ENCODE peak calls at places on chromosomes 3 and 15, in five cellular contexts. One of them, this sample, is unnamed.

GRCh38 chr3:188712257-188712924 is 459.4 kb upstream of the TPRG1 start:
- DNase-seq in AG09309: peak
- DNase-seq in CD4-positive, alpha-beta T cell: no peak
- DNase-seq in fibroblast of mammary gland: peak
- DNase-seq in transverse colon: no peak
- DNase-seq in this sample: no peak

GRCh38 chr15:77856718-77857346 is 220.7 kb downstream of the TBC1D2B start:
- DNase-seq in AG09309: no peak
- DNase-seq in CD4-positive, alpha-beta T cell: no peak
- DNase-seq in fibroblast of mammary gland: no peak
- DNase-seq in transverse colon: no peak
- DNase-seq in this sample: no peak

GRCh38 chr15:79294075-79294474 is 11.6 kb downstream of the ANKRD34C start:
- DNase-seq in AG09309: no peak
- DNase-seq in CD4-positive, alpha-beta T cell: no peak
- DNase-seq in fibroblast of mammary gland: no peak
- DNase-seq in transverse colon: no peak
- DNase-seq in this sample: no peak

GRCh38 chr15:95715919-95716318 is 614.6 kb upstream of the NR2F2 start:
- DNase-seq in AG09309: no peak
- DNase-seq in CD4-positive, alpha-beta T cell: no peak
- DNase-seq in fibroblast of mammary gland: no peak
- DNase-seq in transverse colon: no peak
- DNase-seq in this sample: no peak

GRCh38 chr3:78734048-78734637 is 1033.7 kb downstream of the ROBO1 start:
- DNase-seq in AG09309: no peak
- DNase-seq in CD4-positive, alpha-beta T cell: no peak
- DNase-seq in fibroblast of mammary gland: peak
- DNase-seq in transverse colon: no peak
- DNase-seq in this sample: no peak

GRCh38 chr3:54731697-54732445 is 196.0 kb downstream of the LRTM1 start:
- DNase-seq in AG09309: no peak
- DNase-seq in CD4-positive, alpha-beta T cell: no peak
- DNase-seq in fibroblast of mammary gland: no peak
- DNase-seq in transverse colon: no peak
- DNase-seq in this sample: no peak

GRCh38 chr15:67820992-67821783 is 4.1 kb upstream of the SKOR1 start:
- DNase-seq in AG09309: no peak
- DNase-seq in CD4-positive, alpha-beta T cell: no peak
- DNase-seq in fibroblast of mammary gland: peak
- DNase-seq in transverse colon: peak
- DNase-seq in this sample: no peak

GRCh38 chr15:86776120-86776519 is 696.4 kb downstream of the AGBL1 start:
- DNase-seq in AG09309: no peak
- DNase-seq in CD4-positive, alpha-beta T cell: no peak
- DNase-seq in fibroblast of mammary gland: no peak
- DNase-seq in transverse colon: no peak
- DNase-seq in this sample: no peak

GRCh38 chr3:194532591-194532990 is 45.8 kb upstream of the ATP13A3 start:
- DNase-seq in AG09309: no peak
- DNase-seq in CD4-positive, alpha-beta T cell: no peak
- DNase-seq in fibroblast of mammary gland: peak
- DNase-seq in transverse colon: no peak
- DNase-seq in this sample: no peak

GRCh38 chr15:89647191-89647851 is 7.9 kb downstream of the KIF7 start:
- DNase-seq in AG09309: no peak
- DNase-seq in CD4-positive, alpha-beta T cell: peak
- DNase-seq in fibroblast of mammary gland: peak
- DNase-seq in transverse colon: peak
- DNase-seq in this sample: peak

GRCh38 chr3:148466143-148466542 is 231.6 kb upstream of the AGTR1 start:
- DNase-seq in AG09309: peak
- DNase-seq in CD4-positive, alpha-beta T cell: no peak
- DNase-seq in fibroblast of mammary gland: peak
- DNase-seq in transverse colon: no peak
- DNase-seq in this sample: peak

GRCh38 chr3:14484741-14485140 is 55.4 kb downstream of the GRIP2 start:
- DNase-seq in AG09309: no peak
- DNase-seq in CD4-positive, alpha-beta T cell: no peak
- DNase-seq in fibroblast of mammary gland: no peak
- DNase-seq in transverse colon: no peak
- DNase-seq in this sample: no peak

GRCh38 chr3:191329654-191330308 is 545 bp downstream of the UTS2B start:
- DNase-seq in AG09309: no peak
- DNase-seq in CD4-positive, alpha-beta T cell: no peak
- DNase-seq in fibroblast of mammary gland: peak
- DNase-seq in transverse colon: peak
- DNase-seq in this sample: peak

GRCh38 chr3:71910107-71910506 is 125.2 kb upstream of the PROK2 start:
- DNase-seq in AG09309: no peak
- DNase-seq in CD4-positive, alpha-beta T cell: no peak
- DNase-seq in fibroblast of mammary gland: no peak
- DNase-seq in transverse colon: no peak
- DNase-seq in this sample: no peak

GRCh38 chr3:12782172-12782815 is 14.2 kb upstream of the CAND2 start:
- DNase-seq in AG09309: no peak
- DNase-seq in CD4-positive, alpha-beta T cell: no peak
- DNase-seq in fibroblast of mammary gland: peak
- DNase-seq in transverse colon: no peak
- DNase-seq in this sample: peak

GRCh38 chr3:13452490-13453335 is 27.4 kb upstream of the HDAC11 start:
- DNase-seq in AG09309: peak
- DNase-seq in CD4-positive, alpha-beta T cell: peak
- DNase-seq in fibroblast of mammary gland: peak
- DNase-seq in transverse colon: peak
- DNase-seq in this sample: peak

GRCh38 chr3:158896729-158897128 is 94.9 kb downstream of the MFSD1 start:
- DNase-seq in AG09309: no peak
- DNase-seq in CD4-positive, alpha-beta T cell: no peak
- DNase-seq in fibroblast of mammary gland: no peak
- DNase-seq in transverse colon: no peak
- DNase-seq in this sample: no peak

GRCh38 chr15:31389576-31389975 is 62.9 kb downstream of the KLF13 start:
- DNase-seq in AG09309: no peak
- DNase-seq in CD4-positive, alpha-beta T cell: no peak
- DNase-seq in fibroblast of mammary gland: no peak
- DNase-seq in transverse colon: no peak
- DNase-seq in this sample: no peak

GRCh38 chr15:55993804-55994539 is 560 bp upstream of the NEDD4 start:
- DNase-seq in AG09309: peak
- DNase-seq in CD4-positive, alpha-beta T cell: no peak
- DNase-seq in fibroblast of mammary gland: peak
- DNase-seq in transverse colon: no peak
- DNase-seq in this sample: no peak

GRCh38 chr3:29065211-29065785 is 215.6 kb upstream of the RBMS3 start:
- DNase-seq in AG09309: peak
- DNase-seq in CD4-positive, alpha-beta T cell: no peak
- DNase-seq in fibroblast of mammary gland: peak
- DNase-seq in transverse colon: peak
- DNase-seq in this sample: peak

GRCh38 chr3:175094344-175094743 is 235.2 kb downstream of the NAALADL2 start:
- DNase-seq in AG09309: no peak
- DNase-seq in CD4-positive, alpha-beta T cell: no peak
- DNase-seq in fibroblast of mammary gland: no peak
- DNase-seq in transverse colon: no peak
- DNase-seq in this sample: no peak

GRCh38 chr3:116129187-116129945 is 315.9 kb downstream of the LSAMP start:
- DNase-seq in AG09309: no peak
- DNase-seq in CD4-positive, alpha-beta T cell: no peak
- DNase-seq in fibroblast of mammary gland: no peak
- DNase-seq in transverse colon: no peak
- DNase-seq in this sample: no peak

GRCh38 chr15:98501632-98502031 is 146.7 kb upstream of the IGF1R start:
- DNase-seq in AG09309: no peak
- DNase-seq in CD4-positive, alpha-beta T cell: no peak
- DNase-seq in fibroblast of mammary gland: no peak
- DNase-seq in transverse colon: no peak
- DNase-seq in this sample: no peak

GRCh38 chr15:31285772-31286261 is 40.8 kb upstream of the KLF13 start:
- DNase-seq in AG09309: no peak
- DNase-seq in CD4-positive, alpha-beta T cell: no peak
- DNase-seq in fibroblast of mammary gland: no peak
- DNase-seq in transverse colon: no peak
- DNase-seq in this sample: no peak

GRCh38 chr3:171101982-171102610 is 75.6 kb upstream of the SLC2A2 start:
- DNase-seq in AG09309: no peak
- DNase-seq in CD4-positive, alpha-beta T cell: no peak
- DNase-seq in fibroblast of mammary gland: peak
- DNase-seq in transverse colon: no peak
- DNase-seq in this sample: no peak

GRCh38 chr3:130783629-130784028 is 37.0 kb upstream of the PIK3R4 start:
- DNase-seq in AG09309: no peak
- DNase-seq in CD4-positive, alpha-beta T cell: no peak
- DNase-seq in fibroblast of mammary gland: no peak
- DNase-seq in transverse colon: no peak
- DNase-seq in this sample: peak

GRCh38 chr3:147380271-147380995 is 25.9 kb downstream of the ZIC4 start:
- DNase-seq in AG09309: no peak
- DNase-seq in CD4-positive, alpha-beta T cell: no peak
- DNase-seq in fibroblast of mammary gland: no peak
- DNase-seq in transverse colon: no peak
- DNase-seq in this sample: no peak

GRCh38 chr3:122730240-122730639 is 49.6 kb downstream of the PARP14 start:
- DNase-seq in AG09309: no peak
- DNase-seq in CD4-positive, alpha-beta T cell: no peak
- DNase-seq in fibroblast of mammary gland: no peak
- DNase-seq in transverse colon: no peak
- DNase-seq in this sample: no peak

GRCh38 chr3:11668243-11669232 is 24.8 kb upstream of the VGLL4 start:
- DNase-seq in AG09309: no peak
- DNase-seq in CD4-positive, alpha-beta T cell: no peak
- DNase-seq in fibroblast of mammary gland: no peak
- DNase-seq in transverse colon: no peak
- DNase-seq in this sample: no peak

GRCh38 chr15:80695911-80696651 is 971 bp downstream of the ABHD17C start:
- DNase-seq in AG09309: no peak
- DNase-seq in CD4-positive, alpha-beta T cell: peak
- DNase-seq in fibroblast of mammary gland: peak
- DNase-seq in transverse colon: peak
- DNase-seq in this sample: peak

GRCh38 chr3:15164356-15164755 is 41.7 kb upstream of the CAPN7 start:
- DNase-seq in AG09309: peak
- DNase-seq in CD4-positive, alpha-beta T cell: no peak
- DNase-seq in fibroblast of mammary gland: peak
- DNase-seq in transverse colon: no peak
- DNase-seq in this sample: no peak

GRCh38 chr3:14283821-14284438 is 105.3 kb downstream of the LSM3 start:
- DNase-seq in AG09309: peak
- DNase-seq in CD4-positive, alpha-beta T cell: no peak
- DNase-seq in fibroblast of mammary gland: peak
- DNase-seq in transverse colon: no peak
- DNase-seq in this sample: no peak

DNA sequence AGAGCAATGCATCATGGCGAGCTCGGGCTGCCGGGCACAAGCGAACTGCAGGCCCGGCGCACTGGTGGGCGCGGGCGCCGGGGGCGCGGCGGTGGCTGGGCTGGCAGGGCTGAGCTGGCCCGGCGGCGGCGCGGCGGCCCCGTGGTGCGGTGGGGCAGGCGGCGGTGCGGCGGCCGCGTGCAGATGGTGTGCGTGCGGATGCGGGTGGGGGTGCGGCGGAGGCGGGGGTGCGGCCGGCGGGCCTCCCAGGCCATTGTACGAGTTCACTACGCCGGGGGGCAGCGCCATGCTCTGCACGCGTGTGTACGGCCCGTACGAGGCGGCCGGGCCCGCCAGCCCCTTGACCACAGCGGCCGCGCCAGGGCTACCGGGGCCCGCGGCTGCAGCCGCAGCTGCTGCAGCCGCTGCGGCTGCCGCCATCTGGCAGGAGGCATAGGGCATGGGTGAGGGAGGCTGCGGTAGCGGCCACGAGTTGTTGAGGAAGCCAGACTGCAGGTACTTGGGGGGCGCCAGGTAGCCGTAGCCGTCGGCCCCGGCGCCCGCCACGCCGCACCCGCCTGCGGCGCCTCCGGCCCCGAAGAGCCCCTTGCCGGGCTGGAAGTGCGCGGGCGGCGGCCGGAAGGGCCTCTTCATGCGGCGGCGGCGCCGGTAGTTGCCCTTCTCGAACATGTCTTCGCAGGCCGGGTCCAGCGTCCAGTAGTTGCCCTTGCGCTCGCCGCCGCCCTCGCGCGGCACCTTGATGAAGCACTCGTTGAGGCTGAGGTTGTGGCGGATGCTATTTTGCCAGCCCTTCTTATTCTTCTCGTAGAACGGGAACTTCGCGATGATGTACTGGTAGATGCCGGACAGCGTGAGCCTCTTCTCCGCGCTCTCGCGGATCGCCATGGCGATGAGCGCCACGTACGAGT is 1.0 kb downstream of the FOXL2 start:
- DNase-seq in AG09309: no peak
- DNase-seq in CD4-positive, alpha-beta T cell: no peak
- DNase-seq in fibroblast of mammary gland: peak
- DNase-seq in transverse colon: peak
- DNase-seq in this sample: peak
- TF ChIP-seq CTCF in AG09309: peak
- TF ChIP-seq CTCF in CD4-positive, alpha-beta T cell: no peak
- TF ChIP-seq CTCF in fibroblast of mammary gland: peak
- TF ChIP-seq CTCF in transverse colon: no peak
- TF ChIP-seq CTCF in this sample: peak

GRCh38 chr3:121152573-121152972 is 244.6 kb downstream of the STXBP5L start:
- DNase-seq in AG09309: no peak
- DNase-seq in CD4-positive, alpha-beta T cell: no peak
- DNase-seq in fibroblast of mammary gland: peak
- DNase-seq in transverse colon: no peak
- DNase-seq in this sample: no peak
- TF ChIP-seq CTCF in AG09309: no peak
- TF ChIP-seq CTCF in CD4-positive, alpha-beta T cell: no peak
- TF ChIP-seq CTCF in fibroblast of mammary gland: no peak
- TF ChIP-seq CTCF in transverse colon: no peak
- TF ChIP-seq CTCF in this sample: no peak

GRCh38 chr3:183870563-183870962 is 14.1 kb downstream of the PARL start:
- DNase-seq in AG09309: no peak
- DNase-seq in CD4-positive, alpha-beta T cell: no peak
- DNase-seq in fibroblast of mammary gland: no peak
- DNase-seq in transverse colon: no peak
- DNase-seq in this sample: no peak
- TF ChIP-seq CTCF in AG09309: no peak
- TF ChIP-seq CTCF in CD4-positive, alpha-beta T cell: no peak
- TF ChIP-seq CTCF in fibroblast of mammary gland: no peak
- TF ChIP-seq CTCF in transverse colon: no peak
- TF ChIP-seq CTCF in this sample: no peak

GRCh38 chr3:9891072-9891622 is 737 bp downstream of the JAGN1 start:
- DNase-seq in AG09309: no peak
- DNase-seq in CD4-positive, alpha-beta T cell: no peak
- DNase-seq in fibroblast of mammary gland: no peak
- DNase-seq in transverse colon: no peak
- DNase-seq in this sample: no peak

GRCh38 chr3:9889405-9889804 is 1.0 kb upstream of the JAGN1 start:
- DNase-seq in AG09309: no peak
- DNase-seq in CD4-positive, alpha-beta T cell: no peak
- DNase-seq in fibroblast of mammary gland: no peak
- DNase-seq in transverse colon: no peak
- DNase-seq in this sample: no peak

GRCh38 chr3:9888540-9888939 is 1.9 kb upstream of the JAGN1 start:
- DNase-seq in AG09309: no peak
- DNase-seq in CD4-positive, alpha-beta T cell: no peak
- DNase-seq in fibroblast of mammary gland: no peak
- DNase-seq in transverse colon: no peak
- DNase-seq in this sample: no peak

GRCh38 chr3:9887478-9887877 is 2.9 kb upstream of the JAGN1 start:
- DNase-seq in AG09309: no peak
- DNase-seq in CD4-positive, alpha-beta T cell: no peak
- DNase-seq in fibroblast of mammary gland: no peak
- DNase-seq in transverse colon: no peak
- DNase-seq in this sample: no peak

GRCh38 chr3:9890249-9891071 is at the start of gene JAGN1:
- DNase-seq in AG09309: peak
- DNase-seq in CD4-positive, alpha-beta T cell: peak
- DNase-seq in fibroblast of mammary gland: peak
- DNase-seq in transverse colon: peak
- DNase-seq in this sample: peak
- TF ChIP-seq CTCF in AG09309: no peak
- TF ChIP-seq CTCF in CD4-positive, alpha-beta T cell: no peak
- TF ChIP-seq CTCF in fibroblast of mammary gland: no peak
- TF ChIP-seq CTCF in transverse colon: no peak
- TF ChIP-seq CTCF in this sample: no peak

This sample was measured in Calu3.